ENCODE peak calls at places on chromosomes 6 and 20, in seven cellular contexts. L is A549; D is OCI-LY7; F is neural crest cell; S is CD8-positive, alpha-beta memory T cell; Z is fibroblast of gingiva; B is endothelial cell. M is an unnamed sample.

GRCh38 chr6:514396-514973 is 122.9 kb downstream of the IRF4 start:
- DNase-seq in S (no peak), Z (no peak), L (no peak), F (no peak), D (no peak), B (peak; percentile 9), M (no peak)

GRCh38 chr6:3209114-3210023 is 18.1 kb downstream of the TUBB2B start:
- DNase-seq in Z (peak; percentile 97), D (peak; percentile 42), L (peak; percentile 84), B (no peak), F (no peak), S (no peak), M (no peak)

GRCh38 chr20:57507477-57507876 is 17.5 kb downstream of the CTCFL start:
- DNase-seq in L (no peak), Z (no peak), F (no peak), B (no peak), D (no peak), S (no peak), M (no peak)

GRCh38 chr20:60268502-60268901 is 310.3 kb downstream of the CDH26 start:
- DNase-seq in B (no peak), L (no peak), Z (no peak), F (no peak), D (no peak), S (no peak), M (no peak)

GRCh38 chr20:50379049-50379990 is 130.9 kb upstream of the PTPN1 start:
- DNase-seq in F (no peak), Z (peak; percentile 84), L (no peak), D (no peak), B (no peak), S (no peak), M (peak; percentile 61)

GRCh38 chr20:50017576-50018248 is 34.9 kb downstream of the SNAI1 start:
- DNase-seq in F (no peak), Z (peak; percentile 65), B (no peak), D (no peak), L (no peak), S (no peak), M (no peak)

GRCh38 chr6:35486005-35486925 is 10.6 kb downstream of the TEAD3 start:
- DNase-seq in F (no peak), S (peak; percentile 45), L (no peak), B (no peak), Z (no peak), D (no peak), M (no peak)

GRCh38 chr6:137853569-137854213 is 13.4 kb upstream of the TNFAIP3 start:
- DNase-seq in S (no peak), B (no peak), D (no peak), Z (no peak), L (no peak), F (no peak), M (no peak)

GRCh38 chr6:5174756-5175155 is 86.0 kb downstream of the LYRM4 start:
- DNase-seq in B (no peak), Z (no peak), L (no peak), F (no peak), D (peak; percentile 13), S (no peak), M (no peak)

GRCh38 chr20:37823276-37823980 is 79.5 kb upstream of the VSTM2L start:
- DNase-seq in S (no peak), F (no peak), D (no peak), B (no peak), L (no peak), Z (no peak), M (no peak)

GRCh38 chr20:32052792-32053362 is 835 bp downstream of the HCK start:
- DNase-seq in Z (no peak), B (no peak), L (no peak), F (no peak), D (no peak), S (no peak), M (no peak)

GRCh38 chr6:148892247-148892646 is 145.4 kb downstream of the UST start:
- DNase-seq in L (no peak), S (no peak), F (no peak), Z (peak; percentile 30), D (no peak), B (no peak), M (no peak)

GRCh38 chr6:8175046-8175777 is 72.9 kb upstream of the EEF1E1 start:
- DNase-seq in L (no peak), S (no peak), B (no peak), F (no peak), Z (no peak), D (no peak), M (no peak)

GRCh38 chr6:106997392-106998257 is 23.1 kb upstream of the CD24 start:
- DNase-seq in B (peak; percentile 73), F (peak; percentile 73), D (peak; percentile 87), Z (peak; percentile 51), S (peak; percentile 54), L (peak; percentile 49), M (peak; percentile 58)

GRCh38 chr6:40930555-40930954 is 108.5 kb downstream of the UNC5CL start:
- DNase-seq in F (no peak), B (no peak), S (no peak), Z (no peak), D (no peak), L (no peak), M (no peak)

GRCh38 chr6:129844118-129844891 is 16.8 kb downstream of the TMEM244 start:
- DNase-seq in S (no peak), L (no peak), F (no peak), D (no peak), Z (peak; percentile 47), B (no peak), M (no peak)

GRCh38 chr6:37020426-37021211 is 15.2 kb downstream of the FGD2 start:
- DNase-seq in F (no peak), S (no peak), B (no peak), D (no peak), Z (no peak), L (no peak), M (no peak)

GRCh38 chr20:59481082-59482018 is 123.0 kb upstream of the PHACTR3 start:
- DNase-seq in D (no peak), S (no peak), B (no peak), L (no peak), Z (no peak), F (no peak), M (no peak)

GRCh38 chr6:7566031-7566556 is 23.9 kb upstream of the SNRNP48 start:
- DNase-seq in B (no peak), S (no peak), F (no peak), L (no peak), D (no peak), Z (peak; percentile 2), M (no peak)

GRCh38 chr6:41531591-41532582 is 14.3 kb upstream of the FOXP4 start:
- DNase-seq in B (no peak), Z (peak; percentile 64), L (no peak), F (no peak), S (peak; percentile 63), D (peak; percentile 30), M (no peak)

GRCh38 chr6:114342086-114342825 is 567 bp downstream of the HS3ST5 start:
- DNase-seq in S (no peak), F (peak; percentile 6), D (no peak), B (peak; percentile 20), L (no peak), Z (no peak), M (peak; percentile 86)

GRCh38 chr6:143696327-143697000 is 18.7 kb downstream of the PHACTR2 start:
- DNase-seq in D (no peak), B (no peak), L (no peak), S (no peak), Z (no peak), F (no peak), M (no peak)

GRCh38 chr6:107361568-107362270 is 97.6 kb downstream of the PDSS2 start:
- DNase-seq in B (no peak), S (no peak), Z (peak; percentile 51), L (no peak), D (no peak), F (no peak), M (no peak)

GRCh38 chr6:3749991-3750323 is 1.6 kb downstream of the PXDC1 start:
- DNase-seq in D (no peak), B (no peak), F (no peak), L (no peak), S (no peak), Z (peak; percentile 80), M (no peak)

GRCh38 chr20:10228330-10228729 is 9.7 kb downstream of the SNAP25 start:
- DNase-seq in F (no peak), D (no peak), S (no peak), L (no peak), B (no peak), Z (no peak), M (no peak)

GRCh38 chr6:129321303-129321702 is 388.7 kb downstream of the ARHGAP18 start:
- DNase-seq in F (no peak), L (no peak), S (no peak), Z (no peak), B (no peak), D (no peak), M (no peak)

GRCh38 chr6:150883521-150883920 is 18.0 kb downstream of the MTHFD1L start:
- DNase-seq in F (no peak), D (no peak), S (no peak), B (no peak), L (no peak), Z (no peak), M (no peak)

GRCh38 chr6:135423649-135424128 is 73.9 kb downstream of the AHI1 start:
- DNase-seq in F (no peak), B (no peak), Z (peak; percentile 9), L (peak; percentile 8), S (no peak), D (peak; percentile 77), M (peak; percentile 11)

GRCh38 chr20:38880952-38881735 is 45.1 kb upstream of the FAM83D start:
- DNase-seq in F (no peak), L (no peak), S (peak; percentile 48), D (peak; percentile 78), B (no peak), Z (no peak), M (no peak)

GRCh38 chr20:49161428-49162152 is 26.5 kb downstream of the STAU1 start:
- DNase-seq in Z (no peak), B (no peak), L (no peak), D (no peak), F (no peak), S (no peak), M (no peak)

GRCh38 chr20:22846829-22847228 is 188.3 kb upstream of the SSTR4 start:
- DNase-seq in D (no peak), L (no peak), S (no peak), F (no peak), Z (no peak), B (no peak), M (no peak)

GRCh38 chr6:40325041-40325440 is 262.1 kb downstream of the LRFN2 start:
- DNase-seq in D (no peak), S (no peak), Z (no peak), B (no peak), F (no peak), L (no peak), M (no peak)

GRCh38 chr6:158457616-158458278 is 102.1 kb upstream of the TMEM181 start:
- DNase-seq in D (no peak), Z (no peak), L (no peak), S (no peak), B (no peak), F (no peak), M (no peak)

GRCh38 chr6:5659467-5659866 is 347.3 kb downstream of the NRN1 start:
- DNase-seq in B (no peak), F (no peak), L (no peak), S (no peak), Z (no peak), D (no peak), M (no peak)

GRCh38 chr6:138526822-138527235 is 27.5 kb upstream of the NHSL1 start:
- DNase-seq in S (no peak), Z (no peak), L (no peak), B (no peak), D (no peak), F (peak; percentile 19), M (peak; percentile 51)

GRCh38 chr6:64249129-64249528 is 613.5 kb downstream of the PHF3 start:
- DNase-seq in B (no peak), L (no peak), D (no peak), Z (no peak), S (no peak), F (no peak), M (no peak)

GRCh38 chr6:41352907-41353306 is 17.5 kb downstream of the NCR2 start:
- DNase-seq in D (no peak), B (no peak), L (no peak), S (no peak), F (no peak), Z (no peak), M (no peak)

GRCh38 chr20:23195635-23196034 is 109.5 kb upstream of the CD93 start:
- DNase-seq in S (no peak), F (no peak), Z (no peak), B (no peak), L (no peak), D (no peak), M (no peak)

M was measured in retina.